ENCODE peak calls at places on chromosome 17, in eight cellular contexts. T is fibroblast of pulmonary artery, E is uterus, F is OCI-LY7, Y is foreskin fibroblast, K is left ventricle myocardium inferior, Q is PC-9, V is ascending aorta. L is an unnamed sample.
A peak's percentile ranks its signal among the peaks of the same experiment; 100 is the strongest.

GRCh38 chr17:78122221-78122990 is 6.1 kb downstream of the TMC6 start:
- DNase-seq in E (no peak), Y (no peak), K (no peak), T (no peak), V (no peak), F (no peak), Q (no peak), L (no peak)

GRCh38 chr17:77227461-77228223 is 86.9 kb downstream of the SEC14L1 start:
- DNase-seq in K (no peak), V (no peak), E (peak; percentile 53), T (no peak), Q (no peak), F (no peak), Y (no peak), L (no peak)

GRCh38 chr17:77501101-77501566 is 360.4 kb downstream of the SEC14L1 start:
- DNase-seq in E (peak; percentile 12), F (peak; percentile 56), K (no peak), Q (no peak), T (peak; percentile 34), Y (no peak), V (no peak), L (peak; percentile 57)

GRCh38 chr17:50576864-50577263 is 16.3 kb downstream of the CACNA1G start:
- DNase-seq in Y (no peak), V (no peak), T (no peak), Q (no peak), F (no peak), K (no peak), E (no peak), L (no peak)

GRCh38 chr17:5832886-5833285 is 237.3 kb upstream of the WSCD1 start:
- DNase-seq in Q (peak; percentile 47), F (peak; percentile 43), E (no peak), Y (peak; percentile 33), T (peak; percentile 58), K (no peak), V (no peak), L (no peak)

GRCh38 chr17:1197781-1198490 is 18.2 kb upstream of the ABR start:
- DNase-seq in T (peak; percentile 63), K (peak; percentile 75), E (peak; percentile 59), Y (no peak), F (peak; percentile 96), Q (no peak), V (peak; percentile 81), L (peak; percentile 86)

GRCh38 chr17:19238167-19238505 is 970 bp downstream of the EPN2 start:
- DNase-seq in T (no peak), V (no peak), K (peak; percentile 33), Q (no peak), Y (no peak), F (peak; percentile 20), E (peak; percentile 51), L (peak; percentile 50)

GRCh38 chr17:40071720-40072480 is 9.1 kb downstream of the THRA start:
- DNase-seq in T (peak; percentile 56), V (no peak), K (peak; percentile 76), Q (no peak), E (peak; percentile 79), Y (no peak), F (no peak), L (no peak)

GRCh38 chr17:39800540-39800939 is 62.8 kb downstream of the GRB7 start:
- DNase-seq in Q (no peak), T (no peak), Y (no peak), K (no peak), F (peak; percentile 88), V (no peak), E (no peak), L (peak; percentile 41)

GRCh38 chr17:42362245-42362961 is 25.8 kb downstream of the STAT3 start:
- DNase-seq in Y (no peak), V (no peak), T (no peak), Q (no peak), K (peak; percentile 36), E (no peak), F (no peak), L (no peak)

GRCh38 chr17:82440377-82440981 is 10.1 kb downstream of the CYBC1 start:
- DNase-seq in K (no peak), Y (no peak), T (no peak), F (peak; percentile 25), E (no peak), Q (no peak), V (no peak), L (peak; percentile 54)

GRCh38 chr17:1495265-1495664 is 2.8 kb upstream of the MYO1C start:
- DNase-seq in E (no peak), T (peak; percentile 23), V (no peak), K (peak; percentile 70), F (no peak), Y (peak; percentile 52), Q (peak; percentile 37), L (no peak)

GRCh38 chr17:50531428-50532025 is 1.0 kb upstream of the EPN3 start:
- DNase-seq in V (no peak), Y (no peak), F (no peak), T (no peak), E (no peak), K (no peak), Q (no peak), L (no peak)

GRCh38 chr17:82037113-82037888 is at the start of gene DCXR:
- DNase-seq in T (peak; percentile 95), E (peak; percentile 97), F (peak; percentile 99), V (peak; percentile 93), Q (peak; percentile 85), K (peak; percentile 99), Y (peak; percentile 93), L (peak; percentile 98)

GRCh38 chr17:29607557-29608195 is 14.7 kb downstream of the ANKRD13B start:
- DNase-seq in K (no peak), V (no peak), T (no peak), E (no peak), Q (no peak), F (no peak), Y (no peak), L (no peak)

GRCh38 chr17:15944720-15945492 is at the start of gene ADORA2B:
- DNase-seq in E (no peak), Q (peak; percentile 51), T (peak; percentile 88), K (peak; percentile 58), Y (peak; percentile 75), V (no peak), F (no peak), L (peak; percentile 87)

GRCh38 chr17:64736804-64737492 is 74.8 kb upstream of the SMURF2 start:
- DNase-seq in K (no peak), Q (peak; percentile 44), Y (peak; percentile 37), E (no peak), T (peak; percentile 77), V (no peak), F (peak; percentile 38), L (no peak)

GRCh38 chr17:31533546-31534155 is 142.2 kb downstream of the RAB11FIP4 start:
- DNase-seq in Y (peak; percentile 82), F (peak; percentile 41), V (no peak), E (no peak), K (no peak), T (peak; percentile 75), Q (no peak), L (peak; percentile 39)

GRCh38 chr17:79944821-79945391 is 90.8 kb downstream of the TBC1D16 start:
- DNase-seq in Q (no peak), F (no peak), V (no peak), K (peak; percentile 8), Y (no peak), E (no peak), T (no peak), L (no peak)

DNA sequence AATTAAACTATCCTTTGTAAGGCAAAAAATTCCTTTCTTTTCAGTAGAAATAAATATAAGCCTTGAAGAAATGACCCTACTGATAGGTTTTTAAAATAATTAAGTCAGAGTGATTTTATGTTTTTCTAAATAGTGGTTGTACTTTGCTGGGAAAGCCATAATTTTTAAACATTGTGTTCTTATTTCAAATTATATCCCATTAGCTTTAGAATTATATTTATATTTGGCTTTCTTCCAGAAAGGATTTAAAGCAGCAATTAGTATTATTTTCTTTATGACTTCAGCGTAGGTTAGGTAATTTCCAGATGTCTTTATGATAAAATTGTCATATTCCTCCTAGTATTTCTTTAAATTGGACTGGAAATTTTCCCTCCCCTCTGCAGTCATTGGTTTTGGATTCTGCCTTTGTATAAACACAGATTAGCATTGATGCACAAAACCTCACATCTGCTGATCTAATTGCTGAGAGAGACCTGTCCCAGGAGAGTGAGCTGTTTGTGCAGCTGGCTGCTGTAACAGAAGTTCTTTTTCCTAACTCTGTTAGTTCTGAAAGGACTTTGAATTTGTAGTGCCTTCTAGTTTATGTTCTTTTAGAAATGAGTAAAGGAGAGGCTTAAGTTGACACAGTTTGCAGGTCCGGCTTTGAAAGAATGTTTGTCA is 45.3 kb upstream of the KPNB1 start:
- DNase-seq in Q (no peak), K (peak; percentile 29), V (no peak), T (peak; percentile 27), E (no peak), Y (no peak), F (no peak), L (no peak)
- TF ChIP-seq CTCF in Q (no peak), K (no peak), V (no peak), T (no peak), E (no peak), Y (no peak), F (no peak), L (no peak)

DNA sequence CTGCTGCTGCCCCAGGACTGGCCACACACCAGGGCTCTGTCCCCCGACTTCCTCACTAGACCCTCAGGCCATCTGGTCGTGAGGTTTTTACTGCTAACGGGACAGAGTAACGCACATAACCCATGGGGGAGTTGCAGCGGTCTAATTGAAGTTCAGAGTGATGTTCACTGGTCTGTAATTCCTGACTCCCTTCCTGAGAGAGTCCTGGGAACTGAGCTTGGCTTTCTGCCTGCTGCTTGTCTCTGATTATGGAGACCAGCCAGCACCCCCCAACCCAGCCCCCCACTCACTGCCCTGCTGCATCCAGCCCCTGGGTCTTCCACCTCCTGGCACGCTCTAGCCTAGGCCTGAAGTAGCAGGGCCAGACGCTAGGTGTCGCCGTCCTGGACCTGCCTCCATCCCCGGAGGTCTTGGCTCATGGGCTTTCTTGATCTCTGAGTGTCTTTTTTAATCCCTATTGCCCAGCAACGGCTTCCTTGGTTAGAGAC is 192.9 kb downstream of the CCDC182 start:
- DNase-seq in Q (peak; percentile 26), E (peak; percentile 48), F (peak; percentile 94), Y (no peak), K (no peak), T (peak; percentile 56), V (no peak), L (peak; percentile 72)
- TF ChIP-seq CTCF in Q (peak; percentile 33), E (no peak), F (peak; percentile 90), Y (no peak), K (peak; percentile 54), T (peak; percentile 68), V (peak; percentile 28), L (peak; percentile 85)

GRCh38 chr17:4764612-4765011 is 7.1 kb upstream of the TM4SF5 start:
- DNase-seq in K (no peak), V (no peak), T (no peak), F (peak; percentile 16), Q (no peak), Y (no peak), E (no peak), L (no peak)

DNA sequence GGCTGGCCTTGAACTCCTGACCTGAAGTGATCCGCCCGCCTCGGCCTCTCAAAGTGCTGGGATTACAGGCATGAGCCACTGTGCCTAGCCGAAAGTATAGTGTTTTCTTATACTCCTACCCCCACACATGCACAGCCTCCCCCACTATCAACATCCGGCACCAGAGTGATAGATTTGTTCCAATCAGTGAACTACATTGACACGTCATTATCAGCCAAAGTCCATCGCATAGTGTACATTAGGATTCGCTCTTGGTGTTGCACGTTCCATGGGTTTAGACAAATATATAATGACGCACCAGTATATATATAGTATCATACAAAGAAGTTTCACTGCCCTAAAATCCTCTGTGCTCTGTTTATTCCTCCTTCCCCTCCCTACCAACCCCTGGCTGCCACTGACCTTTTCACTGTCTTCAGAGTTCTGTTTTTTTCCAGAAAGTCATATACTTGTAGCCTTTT is 11.9 kb upstream of the TM4SF5 start:
- DNase-seq in Q (no peak), T (no peak), K (no peak), E (no peak), V (no peak), F (no peak), Y (no peak), L (no peak)
- TF ChIP-seq CTCF in Q (no peak), T (no peak), K (no peak), E (no peak), V (no peak), F (no peak), Y (no peak), L (no peak)

GRCh38 chr17:47066841-47067682 is 88.0 kb upstream of the RPRML start:
- DNase-seq in Q (peak; percentile 78), V (peak; percentile 24), K (peak; percentile 81), F (peak; percentile 94), T (peak; percentile 94), Y (peak; percentile 90), E (peak; percentile 79), L (peak; percentile 93)
- TF ChIP-seq CTCF in Q (no peak), V (no peak), K (peak; percentile 39), F (peak; percentile 42), T (peak; percentile 16), Y (no peak), E (peak; percentile 37), L (peak; percentile 13)

L was measured in GM13977.